ENCODE peak calls at places on chromosomes 5 and 9, in nine cellular contexts. M is neural crest cell, J is fibroblast of villous mesenchyme, I is left ventricle myocardium inferior, B is endothelial cell, L is tibial artery, W is mesothelial cell of epicardium, T is fibroblast of lung, X is transverse colon. U is an unnamed sample.

GRCh38 chr5:73901045-73901444 is 275.0 kb downstream of the ARHGEF28 start:
- DNase-seq in T (peak; percentile 86), M (no peak), X (peak; percentile 50), B (no peak), J (peak; percentile 73), W (no peak), L (no peak), I (peak; percentile 34), U (peak; percentile 64)

GRCh38 chr9:133187561-133188005 is 21.5 kb downstream of the OBP2B start:
- DNase-seq in I (no peak), T (no peak), M (no peak), L (no peak), W (peak; percentile 35), B (no peak), J (no peak), X (no peak), U (no peak)

GRCh38 chr5:168925160-168925559 is 346.0 kb upstream of the PANK3 start:
- DNase-seq in J (no peak), M (no peak), B (no peak), L (no peak), X (no peak), W (no peak), I (no peak), T (no peak), U (no peak)

GRCh38 chr9:131565369-131565768 is 20.0 kb downstream of the PRRT1B start:
- DNase-seq in I (no peak), T (no peak), J (no peak), L (no peak), M (no peak), X (no peak), B (no peak), W (no peak), U (no peak)

GRCh38 chr9:8706546-8706945 is 907.0 kb upstream of the DMAC1 start:
- DNase-seq in W (no peak), M (no peak), L (no peak), J (no peak), X (no peak), I (no peak), T (no peak), B (no peak), U (no peak)

GRCh38 chr5:134026521-134027202 is 21.9 kb upstream of the VDAC1 start:
- DNase-seq in W (no peak), X (peak; percentile 75), T (peak; percentile 74), B (peak; percentile 64), L (no peak), I (no peak), J (peak; percentile 66), M (no peak), U (peak; percentile 61)

GRCh38 chr9:115234094-115234493 is 116.1 kb upstream of the TNC start:
- DNase-seq in L (no peak), B (no peak), W (no peak), I (no peak), M (no peak), T (peak; percentile 96), X (no peak), J (peak; percentile 86), U (peak; percentile 89)

GRCh38 chr9:89605181-89606048 is 603 bp downstream of the GADD45G start:
- DNase-seq in J (peak; percentile 43), W (peak; percentile 55), L (peak; percentile 61), M (peak; percentile 30), I (peak; percentile 69), X (peak; percentile 65), B (peak; percentile 44), T (peak; percentile 72), U (peak; percentile 43)

GRCh38 chr9:133516256-133516960 is 8.4 kb downstream of the MYMK start:
- DNase-seq in X (no peak), M (no peak), W (no peak), L (no peak), I (no peak), B (no peak), T (no peak), J (no peak), U (no peak)

GRCh38 chr9:136902259-136902821 is 16.0 kb downstream of the TRAF2 start:
- DNase-seq in B (no peak), X (peak; percentile 89), I (peak; percentile 67), T (peak; percentile 76), J (peak; percentile 79), L (peak; percentile 68), W (no peak), M (no peak), U (peak; percentile 32)

DNA sequence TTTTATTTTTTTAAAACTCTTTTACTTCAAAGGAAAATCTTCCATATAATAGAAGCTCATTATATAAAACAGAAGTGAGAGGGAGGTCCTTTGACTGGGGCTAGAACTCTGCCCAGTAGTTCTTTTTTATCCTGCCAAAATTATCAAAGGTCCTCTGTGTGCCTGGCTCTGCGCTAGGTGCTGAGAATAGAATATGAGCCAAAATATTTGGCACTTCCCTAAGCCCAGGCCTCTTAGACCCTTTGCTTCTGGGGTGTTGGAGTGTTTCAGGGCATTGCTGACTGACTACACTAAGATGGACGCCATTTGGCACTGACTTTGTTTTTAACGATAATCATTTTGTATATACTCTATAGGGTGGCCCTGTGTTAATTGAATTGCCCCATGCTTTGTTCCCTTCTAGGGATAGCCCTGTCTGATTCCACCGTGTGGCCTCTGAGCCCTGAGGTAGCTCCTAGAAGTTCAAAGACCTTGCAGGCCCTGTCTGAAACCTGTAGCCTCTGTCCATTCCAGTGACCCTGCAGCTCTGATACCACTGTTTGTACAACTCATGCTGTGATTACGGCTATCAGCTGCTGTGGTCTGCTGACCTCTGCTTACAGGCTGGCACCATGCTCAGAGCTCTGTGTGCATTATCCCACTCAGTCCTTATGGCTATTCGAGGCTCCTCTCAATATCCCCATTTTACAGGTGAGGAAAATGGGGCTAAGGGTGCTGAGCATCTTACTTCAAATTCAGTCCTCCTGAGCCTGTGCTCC is 84.3 kb upstream of the SHB start:
- DNase-seq in I (no peak), T (no peak), L (no peak), W (no peak), X (no peak), B (no peak), M (no peak), J (no peak), U (no peak)
- TF ChIP-seq CTCF in I (no peak), T (no peak), L (no peak), W (no peak), X (no peak), B (no peak), M (no peak), J (no peak), U (no peak)

GRCh38 chr5:171647900-171648253 is 137.7 kb upstream of the SMIM23 start:
- DNase-seq in W (no peak), X (no peak), T (peak; percentile 76), M (no peak), I (no peak), B (no peak), L (no peak), J (no peak), U (peak; percentile 50)

GRCh38 chr5:171646338-171647042 is 139.1 kb upstream of the SMIM23 start:
- DNase-seq in B (no peak), J (no peak), T (no peak), L (no peak), W (no peak), X (no peak), I (no peak), M (no peak), U (no peak)

GRCh38 chr5:171649002-171649401 is 136.6 kb upstream of the SMIM23 start:
- DNase-seq in M (no peak), I (no peak), W (no peak), L (no peak), J (no peak), X (no peak), T (no peak), B (no peak), U (no peak)

GRCh38 chr5:171648279-171648774 is 137.3 kb upstream of the SMIM23 start:
- DNase-seq in X (no peak), L (no peak), J (no peak), W (no peak), I (no peak), M (no peak), T (no peak), B (no peak), U (no peak)

GRCh38 chr5:171647043-171647899 is 138.3 kb upstream of the SMIM23 start:
- DNase-seq in L (no peak), M (no peak), W (no peak), B (no peak), T (peak; percentile 88), I (no peak), J (peak; percentile 25), X (no peak), U (peak; percentile 81)
- TF ChIP-seq CTCF in L (no peak), M (no peak), W (no peak), B (no peak), T (no peak), I (no peak), J (no peak), X (no peak), U (peak; percentile 11)

DNA sequence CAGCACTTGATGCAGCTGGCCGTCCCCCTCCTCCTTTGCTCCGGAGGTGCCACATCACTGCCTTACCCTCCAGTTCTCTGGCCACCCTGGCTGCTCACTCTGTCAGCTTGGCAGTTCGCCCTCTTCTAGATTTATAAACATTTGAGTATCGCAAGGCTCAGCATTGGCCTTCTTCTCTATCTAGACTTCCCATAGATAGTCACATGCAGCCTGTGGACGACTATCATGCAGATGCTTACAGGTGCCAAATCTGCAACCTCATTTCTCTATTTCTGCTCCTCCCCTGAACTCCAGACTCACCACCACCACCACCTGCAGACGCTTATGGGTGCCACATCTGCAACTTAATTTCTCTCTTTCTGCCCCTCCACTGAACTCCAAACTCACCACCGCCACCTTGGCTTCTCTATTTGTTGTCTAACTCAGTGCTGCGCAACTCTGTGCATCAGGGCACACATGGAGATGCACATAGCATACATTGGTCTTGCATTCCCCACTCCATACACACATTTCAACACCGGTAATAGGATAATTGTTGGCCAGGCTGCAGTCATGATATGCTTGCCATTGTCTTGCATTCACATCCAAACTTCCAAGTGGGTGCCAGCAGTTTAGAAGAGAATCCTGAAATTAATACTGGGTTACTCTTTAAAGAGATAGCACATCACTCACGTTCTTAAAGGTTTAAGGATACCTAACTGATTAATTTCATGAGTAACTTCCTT is 1.9 kb upstream of the DAP start:
- DNase-seq in I (no peak), M (no peak), W (no peak), L (no peak), J (no peak), X (no peak), B (no peak), T (no peak), U (no peak)
- TF ChIP-seq CTCF in I (no peak), M (no peak), W (no peak), L (no peak), J (no peak), X (no peak), B (no peak), T (no peak), U (no peak)

DNA sequence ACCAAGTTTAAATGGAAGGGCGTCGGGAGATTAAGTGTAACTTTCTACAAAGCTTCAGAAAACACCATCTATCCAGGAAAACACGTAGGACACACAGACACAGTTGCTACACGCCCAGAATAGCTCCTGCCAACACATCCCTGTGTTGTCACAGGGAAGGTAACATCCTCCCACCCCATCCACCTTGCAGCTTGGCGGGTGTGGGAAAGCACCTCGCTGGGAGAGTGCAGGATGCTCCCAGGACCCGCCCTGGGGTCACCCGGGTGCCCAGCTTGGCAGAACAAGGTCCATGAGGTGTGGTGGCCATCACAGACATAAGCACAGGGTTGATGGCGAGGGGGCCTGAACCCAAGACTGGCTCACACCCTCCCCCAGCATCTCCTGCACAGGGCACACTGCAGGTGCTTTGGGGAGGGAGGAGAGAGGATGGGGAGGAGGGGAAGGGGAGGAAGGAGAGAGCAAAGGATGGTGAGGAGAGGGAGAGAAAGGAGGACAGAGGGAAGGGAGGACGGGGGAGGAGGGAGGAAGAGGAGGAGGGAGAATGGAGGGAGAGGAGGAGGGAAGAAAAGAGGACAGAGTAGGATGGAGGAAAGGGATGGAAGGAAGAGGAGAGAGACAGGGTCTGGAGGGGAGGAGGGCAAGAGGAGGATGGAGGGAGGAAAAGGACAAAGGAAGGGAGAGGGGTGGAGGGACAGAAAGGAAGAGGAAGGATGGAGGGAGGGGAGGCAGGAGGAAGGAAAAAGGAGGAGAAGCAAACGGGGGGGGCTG is 37.2 kb downstream of the GOLM1 start:
- DNase-seq in I (no peak), L (no peak), T (no peak), B (no peak), M (no peak), J (no peak), X (peak; percentile 56), W (no peak), U (no peak)
- TF ChIP-seq CTCF in I (no peak), L (no peak), T (no peak), B (no peak), M (no peak), J (no peak), X (no peak), W (no peak), U (no peak)

U was measured in astrocyte of the spinal cord.